ENCODE peak calls at places on chromosome X, in nine cellular contexts. P, N, K, G, O, B, W, Q and C are unnamed samples.

GRCh38 chrX:130014356-130014755 is 31.9 kb downstream of the BCORL1 start:
- DNase-seq in P (no peak), N (no peak), K (no peak), G (no peak), O (no peak), B (no peak), W (no peak), Q (no peak), C (no peak)

GRCh38 chrX:34528081-34528480 is 129.0 kb downstream of the TMEM47 start:
- DNase-seq in P (no peak), N (no peak), K (no peak), G (no peak), O (no peak), B (no peak), W (no peak), Q (no peak), C (no peak)

GRCh38 chrX:143642426-143642825 is 6.5 kb upstream of the SLITRK4 start:
- DNase-seq in P (no peak), N (no peak), K (no peak), G (no peak), O (no peak), B (no peak), W (no peak), Q (no peak), C (no peak)

GRCh38 chrX:154719132-154719675 is 31.7 kb downstream of the GAB3 start:
- DNase-seq in P (no peak), N (no peak), K (no peak), G (no peak), O (no peak), B (peak; percentile 34), W (no peak), Q (no peak), C (no peak)

GRCh38 chrX:150486011-150486410 is 82.4 kb upstream of the MTM1 start:
- DNase-seq in P (peak; percentile 37), N (no peak), K (peak; percentile 46), G (peak; percentile 66), O (peak; percentile 50), B (peak; percentile 24), W (peak; percentile 62), Q (peak; percentile 12), C (no peak)

GRCh38 chrX:63784902-63785692 is at the start of gene ARHGEF9:
- DNase-seq in P (peak; percentile 22), N (peak; percentile 52), K (peak; percentile 73), G (peak; percentile 26), O (peak; percentile 16), B (no peak), W (peak; percentile 26), Q (no peak), C (peak; percentile 14)

GRCh38 chrX:2325076-2325784 is 175.5 kb downstream of the DHRSX start:
- DNase-seq in P (peak; percentile 59), N (peak; percentile 85), K (no peak), G (no peak), O (peak; percentile 78), B (peak; percentile 51), W (peak; percentile 84), Q (peak; percentile 39), C (peak; percentile 65)

GRCh38 chrX:109672239-109672638 is 47.3 kb upstream of the KCNE5 start:
- DNase-seq in P (no peak), N (no peak), K (no peak), G (no peak), O (no peak), B (no peak), W (no peak), Q (no peak), C (no peak)

GRCh38 chrX:18956322-18957032 is 27.4 kb downstream of the PHKA2 start:
- DNase-seq in P (no peak), N (no peak), K (no peak), G (no peak), O (no peak), B (no peak), W (no peak), Q (no peak), C (no peak)

GRCh38 chrX:65009459-65009858 is 33.2 kb upstream of the ZC4H2 start:
- DNase-seq in P (no peak), N (no peak), K (no peak), G (no peak), O (no peak), B (no peak), W (no peak), Q (no peak), C (no peak)

GRCh38 chrX:71540801-71541545 is 8.1 kb downstream of the OGT start:
- DNase-seq in P (no peak), N (no peak), K (no peak), G (no peak), O (no peak), B (no peak), W (no peak), Q (no peak), C (peak; percentile 31)

GRCh38 chrX:11789809-11790208 is 31.8 kb downstream of the MSL3 start:
- DNase-seq in P (no peak), N (no peak), K (no peak), G (no peak), O (no peak), B (no peak), W (no peak), Q (no peak), C (peak; percentile 26)

DNA sequence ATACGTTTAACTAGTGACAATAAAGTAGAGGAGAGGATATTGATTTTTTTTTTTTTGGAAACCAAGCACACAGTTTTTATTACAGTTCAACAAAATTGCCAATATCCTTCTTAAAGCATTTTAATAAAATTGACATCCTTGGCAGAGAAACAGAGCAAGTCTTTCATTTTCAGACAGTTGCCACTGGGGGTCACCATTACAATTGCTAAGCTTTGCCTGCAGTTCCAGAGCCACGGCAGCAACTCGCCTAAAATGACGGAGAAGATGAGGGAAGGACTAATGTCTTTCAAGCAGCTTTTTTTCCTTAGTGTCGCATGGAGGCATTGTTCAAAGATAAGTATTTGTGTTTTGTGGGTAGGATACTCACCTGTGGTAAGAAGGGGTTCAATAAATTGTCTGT is 507.8 kb upstream of the ARX start:
- DNase-seq in P (no peak), N (no peak), K (peak; percentile 47), G (peak; percentile 52), O (no peak), B (no peak), W (no peak), Q (no peak), C (no peak)
- H3K4me3 ChIP-seq in P (no peak overlapping the region), N (no peak overlapping the region), K (no peak overlapping the region), G (no peak overlapping the region), O (no peak overlapping the region), B (no peak overlapping the region), W (no peak overlapping the region), Q (no peak overlapping the region), C (no peak overlapping the region)

GRCh38 chrX:13607996-13608365 is 38.6 kb downstream of the EGFL6 start:
- DNase-seq in P (no peak), N (no peak), K (no peak), G (no peak), O (no peak), B (no peak), W (peak; percentile 65), Q (no peak), C (no peak)

GRCh38 chrX:13605611-13606010 is 36.2 kb downstream of the EGFL6 start:
- DNase-seq in P (no peak), N (no peak), K (no peak), G (no peak), O (no peak), B (no peak), W (no peak), Q (no peak), C (no peak)

DNA sequence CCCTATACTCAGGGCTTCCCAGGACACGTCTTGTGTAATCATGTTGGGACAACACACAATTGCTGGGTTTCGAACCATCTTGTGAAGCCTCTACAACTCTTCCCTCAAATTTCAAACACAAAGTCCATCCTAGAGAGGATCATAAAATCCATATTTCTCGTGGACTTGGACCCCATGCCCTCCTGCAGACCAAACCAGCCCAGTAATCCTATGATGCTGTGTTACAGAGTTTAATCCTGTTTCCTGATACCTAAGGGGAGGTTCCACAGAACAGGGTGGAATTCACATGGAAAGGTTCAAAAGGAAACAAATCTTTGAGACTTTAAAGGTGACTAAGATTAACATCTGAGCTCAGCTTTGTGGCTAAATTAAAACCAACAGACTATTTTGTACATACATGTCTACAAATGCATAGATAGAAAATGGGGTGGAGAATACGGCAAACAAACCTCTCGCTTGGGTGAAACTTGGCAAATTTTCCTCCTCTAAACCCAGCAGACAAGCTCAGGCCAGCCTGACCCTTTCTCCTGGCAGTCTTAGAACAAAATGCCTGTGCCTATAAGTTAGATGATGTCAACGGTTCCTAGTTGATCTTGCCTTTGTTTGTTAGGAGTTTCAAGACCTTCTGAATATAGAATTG is 38.1 kb downstream of the EGFL6 start:
- DNase-seq in P (no peak), N (no peak), K (no peak), G (no peak), O (no peak), B (no peak), W (no peak), Q (no peak), C (no peak)
- H3K27me3 ChIP-seq in P (no peaks in the 10 kb centered on the region), N (no peaks in the 10 kb centered on the region), K (no peaks in the 10 kb centered on the region), G (peaks cover 19% of the 10 kb centered on the region), O (no peaks in the 10 kb centered on the region), B (no peaks in the 10 kb centered on the region), W (no peaks in the 10 kb centered on the region), Q (peaks cover 5% of the 10 kb centered on the region), C (no peaks in the 10 kb centered on the region)

DNA sequence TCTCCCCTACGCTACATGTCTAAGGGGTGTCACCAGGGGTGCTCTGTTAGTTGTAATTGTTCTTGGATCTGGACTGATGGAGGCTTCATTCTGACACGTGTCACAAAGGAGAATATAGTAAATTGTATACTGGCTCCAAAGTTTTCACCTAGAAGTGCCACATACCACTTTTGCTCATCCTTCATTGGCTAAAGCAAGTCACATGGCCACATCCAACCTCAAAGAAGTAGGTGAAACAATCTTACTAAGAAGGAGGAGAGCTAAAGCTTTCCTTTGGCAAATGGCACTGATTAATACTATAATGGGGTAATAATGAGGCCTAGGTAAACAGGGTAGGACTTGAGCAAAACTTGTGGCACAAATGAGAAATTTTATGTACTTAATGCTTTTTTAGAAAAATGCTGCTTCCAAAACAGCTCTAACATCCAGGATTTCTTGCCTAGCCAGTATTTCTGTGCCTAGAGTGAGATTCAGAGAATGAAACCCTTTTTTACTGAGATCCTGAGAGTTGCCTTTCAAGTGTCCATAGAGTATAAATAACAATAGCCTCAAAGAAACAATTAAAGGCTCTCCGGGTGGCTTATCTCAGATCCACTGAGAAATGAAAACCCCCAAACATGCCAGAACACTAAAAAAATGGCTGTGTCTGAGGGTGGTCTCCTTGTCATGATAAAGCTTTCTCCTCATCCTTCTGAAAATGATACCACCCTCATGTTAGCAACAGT is 34.7 kb downstream of the NHS start:
- DNase-seq in P (no peak), N (no peak), K (no peak), G (no peak), O (no peak), B (no peak), W (no peak), Q (no peak), C (no peak)
- H3K4me3 ChIP-seq in P (no peak overlapping the region), N (no peak overlapping the region), K (no peak overlapping the region), G (no peak overlapping the region), O (no peak overlapping the region), B (no peak overlapping the region), W (no peak overlapping the region), Q (no peak overlapping the region), C (no peak overlapping the region)

DNA sequence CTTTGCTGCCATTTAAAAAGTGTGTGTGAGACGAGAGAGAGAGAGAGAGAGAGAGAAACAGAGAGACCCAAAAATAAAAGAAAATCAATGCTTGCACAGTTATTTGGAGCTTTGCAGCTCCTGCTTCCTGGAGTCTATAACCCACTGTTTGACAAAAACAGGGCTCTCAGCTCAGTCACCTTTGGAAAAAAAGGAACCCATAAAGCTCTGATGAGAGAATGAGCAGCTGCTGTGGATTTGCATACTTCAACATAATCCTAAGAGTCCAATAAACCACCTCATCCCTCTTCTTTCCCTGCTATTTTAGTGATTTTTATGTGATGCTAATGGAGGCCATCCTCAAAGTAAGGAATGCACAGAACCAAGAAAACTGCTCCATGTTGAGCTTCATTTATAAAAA is 50.3 kb downstream of the USP26 start:
- DNase-seq in P (no peak), N (no peak), K (no peak), G (no peak), O (no peak), B (no peak), W (no peak), Q (no peak), C (no peak)
- H3K27me3 ChIP-seq in P (no peaks in the 10 kb centered on the region), N (no peaks in the 10 kb centered on the region), K (no peaks in the 10 kb centered on the region), G (peaks cover 29% of the 10 kb centered on the region), O (no peaks in the 10 kb centered on the region), B (no peaks in the 10 kb centered on the region), W (no peaks in the 10 kb centered on the region), Q (no peaks in the 10 kb centered on the region), C (no peaks in the 10 kb centered on the region)